ENCODE peak calls at places on chromosomes 2 and 18, in seven cellular contexts. E, A, R, B, X, U and P are unnamed samples.

GRCh38 chr2:67213270-67213670 is 183.9 kb upstream of the ETAA1 start:
- DNase-seq in E (no peak), A (no peak), R (no peak), B (no peak), X (no peak), U (no peak), P (no peak)

GRCh38 chr2:72988041-72988440 is 70.7 kb downstream of the EMX1 start:
- DNase-seq in E (no peak), A (no peak), R (no peak), B (no peak), X (no peak), U (no peak), P (no peak)

GRCh38 chr2:66507673-66508127 is 72.8 kb downstream of the MEIS1 start:
- DNase-seq in E (no peak), A (no peak), R (no peak), B (no peak), X (no peak), U (peak; percentile 34), P (peak; percentile 21)

GRCh38 chr2:132642415-132642814 is 27.6 kb downstream of the LYPD1 start:
- DNase-seq in E (no peak), A (no peak), R (no peak), B (no peak), X (no peak), U (no peak), P (no peak)

GRCh38 chr2:240597054-240597418 is 10.5 kb downstream of the CAPN10 start:
- DNase-seq in E (no peak), A (no peak), R (peak; percentile 58), B (no peak), X (no peak), U (no peak), P (no peak)

GRCh38 chr2:145352499-145352898 is 832.6 kb upstream of the ZEB2 start:
- DNase-seq in E (no peak), A (no peak), R (no peak), B (no peak), X (no peak), U (no peak), P (no peak)

GRCh38 chr2:65070172-65070830 is 14.1 kb downstream of the CEP68 start:
- DNase-seq in E (no peak), A (peak; percentile 75), R (no peak), B (no peak), X (peak; percentile 61), U (peak; percentile 69), P (peak; percentile 38)

GRCh38 chr18:23231340-23232021 is 96.2 kb downstream of the CABLES1 start:
- DNase-seq in E (peak; percentile 76), A (peak; percentile 98), R (no peak), B (peak; percentile 62), X (peak; percentile 97), U (peak; percentile 91), P (peak; percentile 92)

GRCh38 chr2:105329197-105329554 is 359 bp downstream of the TGFBRAP1 start:
- DNase-seq in E (no peak), A (no peak), R (no peak), B (peak; percentile 26), X (no peak), U (no peak), P (no peak)

GRCh38 chr2:234678721-234679120 is 181.8 kb upstream of the ARL4C start:
- DNase-seq in E (peak; percentile 31), A (peak; percentile 100), R (no peak), B (no peak), X (peak; percentile 99), U (no peak), P (peak; percentile 94)

GRCh38 chr2:64454316-64455030 is 511 bp downstream of the LGALSL start:
- DNase-seq in E (peak; percentile 26), A (peak; percentile 28), R (peak; percentile 75), B (peak; percentile 50), X (peak; percentile 30), U (peak; percentile 69), P (peak; percentile 29)

GRCh38 chr2:54456526-54457325 is 599 bp downstream of the SPTBN1 start:
- DNase-seq in E (no peak), A (peak; percentile 21), R (peak; percentile 72), B (no peak), X (no peak), U (peak; percentile 24), P (peak; percentile 45)

GRCh38 chr2:236867441-236868260 is 218.0 kb upstream of the COPS8 start:
- DNase-seq in E (no peak), A (no peak), R (no peak), B (no peak), X (no peak), U (peak; percentile 86), P (no peak)

GRCh38 chr2:235270291-235270690 is 223.6 kb upstream of the AGAP1 start:
- DNase-seq in E (no peak), A (no peak), R (no peak), B (no peak), X (no peak), U (no peak), P (no peak)

GRCh38 chr18:26621161-26622026 is 73.0 kb upstream of the KCTD1 start:
- DNase-seq in E (no peak), A (peak; percentile 37), R (no peak), B (peak; percentile 55), X (peak; percentile 33), U (peak; percentile 58), P (peak; percentile 35)

DNA sequence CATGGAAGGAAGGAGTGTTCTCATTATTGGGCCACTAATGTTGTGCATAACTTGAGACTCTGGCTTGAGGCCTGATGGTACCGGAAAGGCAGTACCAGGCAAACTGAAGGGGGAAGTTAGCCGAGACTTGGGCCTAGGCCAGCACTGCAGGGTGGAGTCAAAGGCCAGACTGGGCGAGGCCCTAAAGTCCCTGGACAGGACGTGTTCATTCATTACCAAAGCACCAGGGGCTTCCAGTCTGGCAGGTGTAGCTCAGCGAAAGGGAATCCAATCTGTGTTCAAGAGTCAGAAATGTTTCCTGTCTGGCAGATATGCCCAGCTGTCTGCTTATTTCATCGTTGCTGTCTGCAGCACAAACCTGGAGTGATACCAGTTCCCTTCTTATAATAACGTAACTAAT is 4.7 kb upstream of the ITSN2 start:
- DNase-seq in E (peak; percentile 68), A (peak; percentile 10), R (peak; percentile 89), B (peak; percentile 89), X (peak; percentile 65), U (peak; percentile 68), P (no peak)
- H3K4me3 ChIP-seq in E (no peak overlapping the region), A (no peak overlapping the region), R (no peak overlapping the region), B (no peak overlapping the region), X (no peak overlapping the region), U (no peak overlapping the region), P (no peak overlapping the region)

GRCh38 chr2:178615969-178616368 is 135.7 kb downstream of the PLEKHA3 start:
- DNase-seq in E (no peak), A (no peak), R (no peak), B (no peak), X (no peak), U (no peak), P (no peak)
- TF ChIP-seq CTCF in E (no peak), A (no peak), R (no peak), B (no peak), X (no peak), U (no peak), P (no peak)

DNA sequence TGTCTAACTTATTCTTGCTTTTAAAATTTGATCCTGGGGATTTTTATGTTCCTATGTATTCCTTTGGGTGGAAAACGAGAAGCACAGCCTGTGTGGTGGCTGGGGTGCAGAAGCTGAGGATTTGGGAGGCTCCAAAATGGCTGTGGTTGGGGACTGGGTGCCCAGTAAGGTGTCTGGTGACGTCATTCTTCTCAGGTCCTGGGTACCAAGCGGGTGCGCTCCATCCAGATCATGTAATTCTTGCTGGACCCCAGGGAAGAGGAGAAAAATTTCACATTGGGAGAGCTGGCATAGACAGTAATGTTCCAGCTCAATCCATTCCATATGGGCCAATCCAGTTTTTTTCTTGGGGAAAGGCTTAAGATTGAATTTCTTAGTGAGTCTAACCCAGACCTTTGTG is 61.1 kb upstream of the THOC1 start:
- DNase-seq in E (no peak), A (no peak), R (no peak), B (no peak), X (no peak), U (no peak), P (no peak)
- H3K4me3 ChIP-seq in E (no peak overlapping the region), A (no peak overlapping the region), R (no peak overlapping the region), B (no peak overlapping the region), X (no peak overlapping the region), U (no peak overlapping the region), P (no peak overlapping the region)

GRCh38 chr18:50044402-50044801 is 150.5 kb downstream of the MYO5B start:
- DNase-seq in E (no peak), A (no peak), R (no peak), B (no peak), X (no peak), U (no peak), P (no peak)
- TF ChIP-seq CTCF in E (no peak), A (no peak), R (no peak), B (no peak), X (no peak), U (peak; percentile 18), P (no peak)

GRCh38 chr18:5455644-5456043 is 88.2 kb downstream of the EPB41L3 start:
- DNase-seq in E (no peak), A (peak; percentile 12), R (no peak), B (no peak), X (no peak), U (peak; percentile 28), P (peak; percentile 82)

GRCh38 chr18:5449858-5450509 is 93.8 kb downstream of the EPB41L3 start:
- DNase-seq in E (no peak), A (no peak), R (no peak), B (no peak), X (no peak), U (no peak), P (no peak)

GRCh38 chr18:5451130-5451529 is 92.7 kb downstream of the EPB41L3 start:
- DNase-seq in E (no peak), A (peak; percentile 14), R (no peak), B (no peak), X (no peak), U (no peak), P (no peak)

GRCh38 chr18:5452943-5453342 is 90.9 kb downstream of the EPB41L3 start:
- DNase-seq in E (no peak), A (peak; percentile 23), R (no peak), B (no peak), X (no peak), U (no peak), P (no peak)

GRCh38 chr18:5451871-5452270 is 91.9 kb downstream of the EPB41L3 start:
- DNase-seq in E (no peak), A (no peak), R (no peak), B (no peak), X (no peak), U (no peak), P (no peak)
- H3K4me3 ChIP-seq in E (no peak overlapping the region), A (no peak overlapping the region), R (no peak overlapping the region), B (no peak overlapping the region), X (no peak overlapping the region), U (no peak overlapping the region), P (no peak overlapping the region)